ENCODE peak calls at places on chromosome 4, in seven cellular contexts. One of them, this sample, is unnamed.
A peak's percentile ranks its signal among the peaks of the same experiment; 100 is the strongest.

GRCh38 chr4:89681219-89681618 is 155.7 kb downstream of the SNCA start:
- DNase-seq in psoas muscle: no peak
- DNase-seq in kidney epithelial cell: no peak
- DNase-seq in memory B cell: no peak
- DNase-seq in GM23248: no peak
- DNase-seq in NCI-H82: no peak
- DNase-seq in smooth muscle cell of the brain vasculature: no peak
- DNase-seq in this sample: no peak

GRCh38 chr4:80071643-80072606 is 1.1 kb downstream of the ANTXR2 start:
- DNase-seq in psoas muscle: peak; percentile 46
- DNase-seq in kidney epithelial cell: no peak
- DNase-seq in memory B cell: peak; percentile 73
- DNase-seq in GM23248: peak; percentile 65
- DNase-seq in NCI-H82: peak; percentile 57
- DNase-seq in smooth muscle cell of the brain vasculature: no peak
- DNase-seq in this sample: peak; percentile 52

GRCh38 chr4:26779674-26780073 is 81.0 kb upstream of the STIM2 start:
- DNase-seq in psoas muscle: no peak
- DNase-seq in kidney epithelial cell: no peak
- DNase-seq in memory B cell: no peak
- DNase-seq in GM23248: peak; percentile 49
- DNase-seq in NCI-H82: no peak
- DNase-seq in smooth muscle cell of the brain vasculature: no peak
- DNase-seq in this sample: peak; percentile 39

GRCh38 chr4:653080-653821 is 20.8 kb downstream of the ATP5ME start:
- DNase-seq in psoas muscle: no peak
- DNase-seq in kidney epithelial cell: no peak
- DNase-seq in memory B cell: no peak
- DNase-seq in GM23248: no peak
- DNase-seq in NCI-H82: no peak
- DNase-seq in smooth muscle cell of the brain vasculature: no peak
- DNase-seq in this sample: peak; percentile 10

GRCh38 chr4:1834047-1834769 is 21.7 kb downstream of the LETM1 start:
- DNase-seq in psoas muscle: no peak
- DNase-seq in kidney epithelial cell: no peak
- DNase-seq in memory B cell: peak; percentile 45
- DNase-seq in GM23248: no peak
- DNase-seq in NCI-H82: no peak
- DNase-seq in smooth muscle cell of the brain vasculature: no peak
- DNase-seq in this sample: no peak

GRCh38 chr4:143711543-143712159 is 11.2 kb upstream of the FREM3 start:
- DNase-seq in psoas muscle: no peak
- DNase-seq in kidney epithelial cell: no peak
- DNase-seq in memory B cell: no peak
- DNase-seq in GM23248: no peak
- DNase-seq in NCI-H82: peak; percentile 69
- DNase-seq in smooth muscle cell of the brain vasculature: no peak
- DNase-seq in this sample: no peak

GRCh38 chr4:122827899-122828601 is 1.4 kb downstream of the FGF2 start:
- DNase-seq in psoas muscle: no peak
- DNase-seq in kidney epithelial cell: peak; percentile 43
- DNase-seq in memory B cell: peak; percentile 25
- DNase-seq in GM23248: peak; percentile 80
- DNase-seq in NCI-H82: peak; percentile 50
- DNase-seq in smooth muscle cell of the brain vasculature: peak; percentile 28
- DNase-seq in this sample: no peak

GRCh38 chr4:176838611-176839411 is 46.1 kb upstream of the VEGFC start:
- DNase-seq in psoas muscle: peak; percentile 12
- DNase-seq in kidney epithelial cell: peak; percentile 43
- DNase-seq in memory B cell: no peak
- DNase-seq in GM23248: peak; percentile 70
- DNase-seq in NCI-H82: no peak
- DNase-seq in smooth muscle cell of the brain vasculature: no peak
- DNase-seq in this sample: peak; percentile 47

GRCh38 chr4:47145630-47146029 is 114.3 kb downstream of the GABRB1 start:
- DNase-seq in psoas muscle: no peak
- DNase-seq in kidney epithelial cell: peak; percentile 47
- DNase-seq in memory B cell: no peak
- DNase-seq in GM23248: peak; percentile 6
- DNase-seq in NCI-H82: no peak
- DNase-seq in smooth muscle cell of the brain vasculature: peak; percentile 9
- DNase-seq in this sample: no peak

GRCh38 chr4:124777007-124777406 is 64.5 kb upstream of the ANKRD50 start:
- DNase-seq in psoas muscle: no peak
- DNase-seq in kidney epithelial cell: no peak
- DNase-seq in memory B cell: no peak
- DNase-seq in GM23248: no peak
- DNase-seq in NCI-H82: no peak
- DNase-seq in smooth muscle cell of the brain vasculature: peak; percentile 29
- DNase-seq in this sample: no peak

GRCh38 chr4:113101669-113102068 is 52.2 kb downstream of the ANK2 start:
- DNase-seq in psoas muscle: no peak
- DNase-seq in kidney epithelial cell: peak; percentile 2
- DNase-seq in memory B cell: no peak
- DNase-seq in GM23248: peak; percentile 65
- DNase-seq in NCI-H82: no peak
- DNase-seq in smooth muscle cell of the brain vasculature: no peak
- DNase-seq in this sample: no peak

GRCh38 chr4:172412851-172413250 is 599.6 kb downstream of the GALNTL6 start:
- DNase-seq in psoas muscle: no peak
- DNase-seq in kidney epithelial cell: no peak
- DNase-seq in memory B cell: no peak
- DNase-seq in GM23248: no peak
- DNase-seq in NCI-H82: no peak
- DNase-seq in smooth muscle cell of the brain vasculature: no peak
- DNase-seq in this sample: no peak

This sample was measured in heart left ventricle.